ENCODE peak calls at places on chromosomes 4 and X, in six cellular contexts. B, O, Z, T, D and S are unnamed samples.

GRCh38 chr4:177047070-177047850 is 254.5 kb upstream of the VEGFC start:
- DNase-seq in Z (peak), D (peak), O (peak), B (peak), T (peak), S (peak)

GRCh38 chr4:107531927-107532326 is 188.1 kb downstream of the PAPSS1 start:
- DNase-seq in T (no peak), O (no peak), B (no peak), Z (no peak), D (no peak), S (no peak)

GRCh38 chrX:124736553-124737240 is 390.3 kb downstream of the SH2D1A start:
- DNase-seq in T (peak), D (peak), Z (no peak), O (no peak), B (no peak), S (peak)

GRCh38 chrX:38806054-38806389 is 4.8 kb downstream of the MID1IP1 start:
- DNase-seq in Z (no peak), B (peak), O (no peak), T (no peak), D (no peak), S (no peak)

GRCh38 chr4:52712991-52713275 is 38.3 kb downstream of the ERVMER34-1 start:
- DNase-seq in Z (no peak), T (no peak), B (no peak), D (no peak), O (no peak), S (no peak)

GRCh38 chr4:73311428-73311827 is 52.8 kb upstream of the ANKRD17 start:
- DNase-seq in Z (no peak), B (no peak), D (no peak), T (no peak), O (peak), S (no peak)

GRCh38 chr4:66911898-66912297 is 633.4 kb downstream of the CENPC start:
- DNase-seq in D (no peak), Z (no peak), O (peak), B (no peak), T (no peak), S (no peak)

GRCh38 chr4:56468097-56468422 is 643 bp downstream of the SRP72 start:
- DNase-seq in T (peak), Z (no peak), O (no peak), D (no peak), B (no peak), S (peak)

GRCh38 chr4:88623097-88623496 is 30.8 kb downstream of the HERC3 start:
- DNase-seq in O (peak), B (no peak), D (no peak), Z (no peak), T (no peak), S (no peak)

GRCh38 chr4:127632420-127633403 is at the start of gene INTU:
- DNase-seq in O (peak), T (peak), Z (peak), D (peak), B (no peak), S (peak)

GRCh38 chrX:115504167-115504566 is 56.8 kb upstream of the PLS3 start:
- DNase-seq in T (no peak), D (no peak), B (no peak), O (no peak), Z (no peak), S (no peak)

GRCh38 chr4:77154761-77155499 is 2.1 kb upstream of the CCNG2 start:
- DNase-seq in D (no peak), Z (no peak), O (no peak), B (no peak), T (no peak), S (no peak)

GRCh38 chrX:56800801-56801200 is 71.8 kb downstream of the NBDY start:
- DNase-seq in Z (no peak), B (no peak), O (no peak), D (peak), T (no peak), S (no peak)

GRCh38 chrX:45801554-45801953 is 600.9 kb upstream of the DIPK2B start:
- DNase-seq in O (peak), Z (no peak), T (no peak), B (no peak), D (no peak), S (no peak)

GRCh38 chrX:71053217-71053621 is 14.9 kb downstream of the SNX12 start:
- DNase-seq in D (peak), O (no peak), Z (no peak), B (no peak), T (peak), S (peak)